ENCODE peak calls at places on chromosomes 11 and 22, in five cellular contexts. One of them, this sample, is unnamed.
A peak's percentile ranks its signal among the peaks of the same experiment; 100 is the strongest.

GRCh38 chr22:30204742-30205111 is 41.8 kb downstream of the LIF start:
- DNase-seq in heart right ventricle: no peak
- DNase-seq in fibroblast of pulmonary artery: peak; percentile 86
- DNase-seq in lower leg skin: no peak
- DNase-seq in kidney epithelial cell: no peak
- DNase-seq in this sample: peak; percentile 96

GRCh38 chr22:30204015-30204741 is 42.4 kb downstream of the LIF start:
- DNase-seq in heart right ventricle: no peak
- DNase-seq in fibroblast of pulmonary artery: no peak
- DNase-seq in lower leg skin: no peak
- DNase-seq in kidney epithelial cell: no peak
- DNase-seq in this sample: no peak

GRCh38 chr11:131002145-131002544 is 85.9 kb upstream of the SNX19 start:
- DNase-seq in heart right ventricle: no peak
- DNase-seq in fibroblast of pulmonary artery: no peak
- DNase-seq in lower leg skin: no peak
- DNase-seq in kidney epithelial cell: no peak
- DNase-seq in this sample: no peak

GRCh38 chr22:48701296-48702030 is 1126.2 kb downstream of the BRD1 start:
- DNase-seq in heart right ventricle: no peak
- DNase-seq in fibroblast of pulmonary artery: no peak
- DNase-seq in lower leg skin: no peak
- DNase-seq in kidney epithelial cell: no peak
- DNase-seq in this sample: no peak

GRCh38 chr22:48568736-48569330 is 1258.8 kb downstream of the BRD1 start:
- DNase-seq in heart right ventricle: no peak
- DNase-seq in fibroblast of pulmonary artery: no peak
- DNase-seq in lower leg skin: no peak
- DNase-seq in kidney epithelial cell: no peak
- DNase-seq in this sample: no peak

GRCh38 chr22:49367016-49367697 is 460.5 kb downstream of the BRD1 start:
- DNase-seq in heart right ventricle: no peak
- DNase-seq in fibroblast of pulmonary artery: no peak
- DNase-seq in lower leg skin: no peak
- DNase-seq in kidney epithelial cell: no peak
- DNase-seq in this sample: no peak

GRCh38 chr11:78110830-78111229 is 28.6 kb downstream of the ALG8 start:
- DNase-seq in heart right ventricle: no peak
- DNase-seq in fibroblast of pulmonary artery: no peak
- DNase-seq in lower leg skin: no peak
- DNase-seq in kidney epithelial cell: no peak
- DNase-seq in this sample: no peak

GRCh38 chr11:8531312-8531711 is 62.7 kb downstream of the STK33 start:
- DNase-seq in heart right ventricle: peak; percentile 30
- DNase-seq in fibroblast of pulmonary artery: no peak
- DNase-seq in lower leg skin: no peak
- DNase-seq in kidney epithelial cell: no peak
- DNase-seq in this sample: no peak

GRCh38 chr11:86182976-86183584 is 61.5 kb upstream of the EED start:
- DNase-seq in heart right ventricle: no peak
- DNase-seq in fibroblast of pulmonary artery: no peak
- DNase-seq in lower leg skin: no peak
- DNase-seq in kidney epithelial cell: no peak
- DNase-seq in this sample: no peak

GRCh38 chr22:42285604-42286003 is 15.2 kb upstream of the TCF20 start:
- DNase-seq in heart right ventricle: no peak
- DNase-seq in fibroblast of pulmonary artery: no peak
- DNase-seq in lower leg skin: no peak
- DNase-seq in kidney epithelial cell: no peak
- DNase-seq in this sample: no peak

GRCh38 chr11:11075515-11076171 is 217.8 kb upstream of the ZBED5 start:
- DNase-seq in heart right ventricle: no peak
- DNase-seq in fibroblast of pulmonary artery: no peak
- DNase-seq in lower leg skin: no peak
- DNase-seq in kidney epithelial cell: no peak
- DNase-seq in this sample: no peak

GRCh38 chr11:61509058-61510029 is 795 bp downstream of the LRRC10B start:
- DNase-seq in heart right ventricle: peak; percentile 76
- DNase-seq in fibroblast of pulmonary artery: peak; percentile 65
- DNase-seq in lower leg skin: no peak
- DNase-seq in kidney epithelial cell: peak; percentile 38
- DNase-seq in this sample: peak; percentile 63

GRCh38 chr11:128859563-128860441 is 7.3 kb downstream of the KCNJ1 start:
- DNase-seq in heart right ventricle: peak; percentile 80
- DNase-seq in fibroblast of pulmonary artery: peak; percentile 73
- DNase-seq in lower leg skin: peak; percentile 31
- DNase-seq in kidney epithelial cell: no peak
- DNase-seq in this sample: peak; percentile 9

GRCh38 chr11:11025087-11025486 is 167.2 kb upstream of the ZBED5 start:
- DNase-seq in heart right ventricle: no peak
- DNase-seq in fibroblast of pulmonary artery: peak; percentile 44
- DNase-seq in lower leg skin: no peak
- DNase-seq in kidney epithelial cell: no peak
- DNase-seq in this sample: peak; percentile 16

GRCh38 chr11:19714387-19715363 is 2.0 kb downstream of the NAV2 start:
- DNase-seq in heart right ventricle: peak; percentile 34
- DNase-seq in fibroblast of pulmonary artery: peak; percentile 59
- DNase-seq in lower leg skin: no peak
- DNase-seq in kidney epithelial cell: no peak
- DNase-seq in this sample: peak; percentile 56

GRCh38 chr11:2271327-2272240 is 1.2 kb upstream of the ASCL2 start:
- DNase-seq in heart right ventricle: no peak
- DNase-seq in fibroblast of pulmonary artery: no peak
- DNase-seq in lower leg skin: peak; percentile 13
- DNase-seq in kidney epithelial cell: no peak
- DNase-seq in this sample: no peak

GRCh38 chr22:47409501-47410275 is 647.2 kb downstream of the TBC1D22A start:
- DNase-seq in heart right ventricle: no peak
- DNase-seq in fibroblast of pulmonary artery: no peak
- DNase-seq in lower leg skin: no peak
- DNase-seq in kidney epithelial cell: no peak
- DNase-seq in this sample: no peak

GRCh38 chr11:86947541-86947940 is 7.7 kb downstream of the FZD4 start:
- DNase-seq in heart right ventricle: no peak
- DNase-seq in fibroblast of pulmonary artery: peak; percentile 44
- DNase-seq in lower leg skin: no peak
- DNase-seq in kidney epithelial cell: no peak
- DNase-seq in this sample: peak; percentile 63

GRCh38 chr11:34505874-34506273 is 7.7 kb downstream of the ELF5 start:
- DNase-seq in heart right ventricle: no peak
- DNase-seq in fibroblast of pulmonary artery: no peak
- DNase-seq in lower leg skin: no peak
- DNase-seq in kidney epithelial cell: no peak
- DNase-seq in this sample: no peak

GRCh38 chr11:2868604-2869526 is 16.7 kb downstream of the CDKN1C start:
- DNase-seq in heart right ventricle: no peak
- DNase-seq in fibroblast of pulmonary artery: no peak
- DNase-seq in lower leg skin: no peak
- DNase-seq in kidney epithelial cell: no peak
- DNase-seq in this sample: no peak

GRCh38 chr11:22076215-22076930 is 116.5 kb upstream of the ANO5 start:
- DNase-seq in heart right ventricle: no peak
- DNase-seq in fibroblast of pulmonary artery: no peak
- DNase-seq in lower leg skin: no peak
- DNase-seq in kidney epithelial cell: no peak
- DNase-seq in this sample: no peak

GRCh38 chr22:31490496-31490925 is 869 bp upstream of the EIF4ENIF1 start:
- DNase-seq in heart right ventricle: peak; percentile 20
- DNase-seq in fibroblast of pulmonary artery: peak; percentile 71
- DNase-seq in lower leg skin: peak; percentile 52
- DNase-seq in kidney epithelial cell: no peak
- DNase-seq in this sample: peak; percentile 80

GRCh38 chr22:31489632-31490495 is at the start of gene EIF4ENIF1:
- DNase-seq in heart right ventricle: peak; percentile 90
- DNase-seq in fibroblast of pulmonary artery: peak; percentile 85
- DNase-seq in lower leg skin: peak; percentile 77
- DNase-seq in kidney epithelial cell: no peak
- DNase-seq in this sample: peak; percentile 85

GRCh38 chr22:31492151-31492550 is 2.5 kb upstream of the EIF4ENIF1 start:
- DNase-seq in heart right ventricle: no peak
- DNase-seq in fibroblast of pulmonary artery: no peak
- DNase-seq in lower leg skin: no peak
- DNase-seq in kidney epithelial cell: no peak
- DNase-seq in this sample: no peak

GRCh38 chr22:31488988-31489617 is 539 bp downstream of the EIF4ENIF1 start:
- DNase-seq in heart right ventricle: peak; percentile 47
- DNase-seq in fibroblast of pulmonary artery: peak; percentile 27
- DNase-seq in lower leg skin: no peak
- DNase-seq in kidney epithelial cell: no peak
- DNase-seq in this sample: peak; percentile 26

DNA sequence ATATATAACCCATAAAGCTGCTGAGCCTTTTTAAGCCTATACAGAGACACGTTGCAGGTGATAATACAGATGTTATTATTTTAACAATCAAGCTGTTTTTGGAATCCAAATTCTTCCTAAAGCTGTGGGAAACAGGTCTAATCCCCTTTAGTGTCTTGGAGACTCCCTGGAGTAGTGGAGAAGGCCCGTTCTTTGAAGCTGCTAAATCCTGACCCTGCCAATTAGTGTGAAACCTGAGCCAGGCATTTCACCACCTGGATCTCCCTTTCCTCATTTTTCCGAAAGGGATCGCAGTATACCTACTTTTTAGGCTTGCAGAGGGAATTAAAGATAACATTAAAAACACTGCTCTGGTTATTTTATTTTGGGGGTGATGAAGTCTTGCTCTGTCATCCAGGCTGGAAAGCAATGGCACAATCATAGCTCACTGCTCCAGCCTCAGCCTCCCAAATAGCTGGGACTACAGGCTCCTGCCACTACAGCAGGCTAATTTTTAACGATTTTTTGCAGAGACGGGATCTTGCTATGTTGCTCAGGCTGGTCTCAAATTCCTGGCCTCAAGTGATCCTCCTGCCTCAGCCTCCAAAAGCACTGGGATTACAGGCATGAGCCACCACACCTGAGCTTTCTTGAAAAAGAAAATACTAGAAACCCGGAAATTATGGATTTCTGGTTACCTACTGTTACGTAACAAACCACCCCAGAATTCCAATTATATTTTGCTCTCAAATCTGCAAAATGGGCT is 1.7 kb upstream of the EIF4ENIF1 start:
- DNase-seq in heart right ventricle: no peak
- DNase-seq in fibroblast of pulmonary artery: no peak
- DNase-seq in lower leg skin: no peak
- DNase-seq in kidney epithelial cell: no peak
- DNase-seq in this sample: no peak
- H3K4me3 ChIP-seq in heart right ventricle: no peak overlapping the region
- H3K4me3 ChIP-seq in fibroblast of pulmonary artery: peak overlapping the region; percentile 74
- H3K4me3 ChIP-seq in lower leg skin: no peak overlapping the region
- H3K4me3 ChIP-seq in kidney epithelial cell: no peak overlapping the region
- H3K4me3 ChIP-seq in this sample: peak overlapping the region; percentile 91

GRCh38 chr11:122756417-122756816 is 81.9 kb upstream of the CRTAM start:
- DNase-seq in heart right ventricle: no peak
- DNase-seq in fibroblast of pulmonary artery: no peak
- DNase-seq in lower leg skin: peak; percentile 37
- DNase-seq in kidney epithelial cell: no peak
- DNase-seq in this sample: no peak
- TF ChIP-seq CTCF in heart right ventricle: peak; percentile 33
- TF ChIP-seq CTCF in fibroblast of pulmonary artery: peak; percentile 14
- TF ChIP-seq CTCF in lower leg skin: no peak
- TF ChIP-seq CTCF in kidney epithelial cell: no peak
- TF ChIP-seq CTCF in this sample: peak; percentile 33

DNA sequence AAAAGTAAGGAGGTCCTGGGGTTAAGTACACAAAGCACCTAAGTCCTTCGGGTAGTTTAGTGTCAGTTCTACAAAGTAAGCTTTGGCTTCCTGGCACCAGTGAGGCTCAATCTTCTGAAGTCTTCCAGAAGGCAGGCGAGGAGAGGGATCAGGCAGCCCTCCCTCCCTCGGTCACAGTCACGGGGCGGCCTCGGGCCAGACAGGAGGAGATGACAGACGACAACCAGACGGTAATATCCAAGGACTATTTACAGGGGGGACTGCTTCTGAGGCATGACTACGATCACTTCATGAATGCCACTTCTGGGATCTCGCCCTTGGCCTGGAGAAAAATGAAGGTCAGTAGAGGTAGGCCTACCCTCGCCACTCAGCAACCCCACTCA is 378 bp upstream of the TMEM223 start:
- DNase-seq in heart right ventricle: peak; percentile 59
- DNase-seq in fibroblast of pulmonary artery: no peak
- DNase-seq in lower leg skin: no peak
- DNase-seq in kidney epithelial cell: no peak
- DNase-seq in this sample: no peak
- H3K4me3 ChIP-seq in heart right ventricle: peak overlapping the region; percentile 93
- H3K4me3 ChIP-seq in fibroblast of pulmonary artery: peak overlapping the region; percentile 88
- H3K4me3 ChIP-seq in lower leg skin: no peak overlapping the region
- H3K4me3 ChIP-seq in kidney epithelial cell: no peak overlapping the region
- H3K4me3 ChIP-seq in this sample: peak overlapping the region; percentile 31

GRCh38 chr11:66868082-66868725 is 11.3 kb downstream of the LRFN4 start:
- DNase-seq in heart right ventricle: no peak
- DNase-seq in fibroblast of pulmonary artery: no peak
- DNase-seq in lower leg skin: no peak
- DNase-seq in kidney epithelial cell: no peak
- DNase-seq in this sample: no peak

GRCh38 chr11:66869471-66869870 is 12.6 kb downstream of the LRFN4 start:
- DNase-seq in heart right ventricle: no peak
- DNase-seq in fibroblast of pulmonary artery: no peak
- DNase-seq in lower leg skin: no peak
- DNase-seq in kidney epithelial cell: no peak
- DNase-seq in this sample: no peak

GRCh38 chr11:66867425-66868040 is 10.7 kb downstream of the LRFN4 start:
- DNase-seq in heart right ventricle: no peak
- DNase-seq in fibroblast of pulmonary artery: no peak
- DNase-seq in lower leg skin: no peak
- DNase-seq in kidney epithelial cell: no peak
- DNase-seq in this sample: no peak

GRCh38 chr11:66870131-66870530 is 13.3 kb downstream of the LRFN4 start:
- DNase-seq in heart right ventricle: no peak
- DNase-seq in fibroblast of pulmonary artery: no peak
- DNase-seq in lower leg skin: no peak
- DNase-seq in kidney epithelial cell: no peak
- DNase-seq in this sample: no peak

GRCh38 chr11:66868726-66869291 is 11.9 kb downstream of the LRFN4 start:
- DNase-seq in heart right ventricle: no peak
- DNase-seq in fibroblast of pulmonary artery: no peak
- DNase-seq in lower leg skin: no peak
- DNase-seq in kidney epithelial cell: no peak
- DNase-seq in this sample: no peak
- TF ChIP-seq CTCF in heart right ventricle: peak; percentile 24
- TF ChIP-seq CTCF in fibroblast of pulmonary artery: no peak
- TF ChIP-seq CTCF in lower leg skin: no peak
- TF ChIP-seq CTCF in kidney epithelial cell: peak; percentile 48
- TF ChIP-seq CTCF in this sample: no peak

This sample was measured in AG10803.